ENCODE peak calls at places on chromosomes 5 and 9, in four cellular contexts. One of them, this sample, is unnamed.

GRCh38 chr5:1479581-1480188 is 34.4 kb upstream of the SLC6A3 start:
- DNase-seq in GM12878: no peak
- DNase-seq in H1: no peak
- DNase-seq in HepG2: peak
- DNase-seq in this sample: peak

GRCh38 chr9:123339666-123340414 is 16.2 kb upstream of the CRB2 start:
- DNase-seq in GM12878: peak
- DNase-seq in H1: no peak
- DNase-seq in HepG2: no peak
- DNase-seq in this sample: no peak

GRCh38 chr9:36443581-36443980 is 43.5 kb upstream of the RNF38 start:
- DNase-seq in GM12878: no peak
- DNase-seq in H1: no peak
- DNase-seq in HepG2: no peak
- DNase-seq in this sample: no peak

GRCh38 chr5:14816999-14817761 is 54.4 kb downstream of the ANKH start:
- DNase-seq in GM12878: no peak
- DNase-seq in H1: no peak
- DNase-seq in HepG2: no peak
- DNase-seq in this sample: no peak

GRCh38 chr5:107985144-107985543 is 314.4 kb upstream of the EFNA5 start:
- DNase-seq in GM12878: no peak
- DNase-seq in H1: no peak
- DNase-seq in HepG2: no peak
- DNase-seq in this sample: no peak

GRCh38 chr9:5043381-5043780 is 58.3 kb downstream of the JAK2 start:
- DNase-seq in GM12878: no peak
- DNase-seq in H1: no peak
- DNase-seq in HepG2: no peak
- DNase-seq in this sample: no peak

GRCh38 chr5:110439280-110439679 is 287.2 kb downstream of the TMEM232 start:
- DNase-seq in GM12878: no peak
- DNase-seq in H1: no peak
- DNase-seq in HepG2: no peak
- DNase-seq in this sample: no peak

GRCh38 chr9:128421474-128422010 is 885 bp downstream of the CERCAM start:
- DNase-seq in GM12878: no peak
- DNase-seq in H1: no peak
- DNase-seq in HepG2: no peak
- DNase-seq in this sample: peak

GRCh38 chr5:103037673-103038455 is 82.1 kb downstream of the GIN1 start:
- DNase-seq in GM12878: no peak
- DNase-seq in H1: no peak
- DNase-seq in HepG2: no peak
- DNase-seq in this sample: no peak

GRCh38 chr9:127858041-127858512 is 3.6 kb upstream of the ENG start:
- DNase-seq in GM12878: no peak
- DNase-seq in H1: no peak
- DNase-seq in HepG2: no peak
- DNase-seq in this sample: no peak

GRCh38 chr5:91187032-91187431 is 196.1 kb downstream of the ARRDC3 start:
- DNase-seq in GM12878: no peak
- DNase-seq in H1: no peak
- DNase-seq in HepG2: no peak
- DNase-seq in this sample: no peak

GRCh38 chr5:176691524-176691923 is 44.2 kb downstream of the TSPAN17 start:
- DNase-seq in GM12878: no peak
- DNase-seq in H1: no peak
- DNase-seq in HepG2: no peak
- DNase-seq in this sample: no peak

GRCh38 chr9:87873607-87874319 is 8.9 kb upstream of the SPATA31E1 start:
- DNase-seq in GM12878: no peak
- DNase-seq in H1: no peak
- DNase-seq in HepG2: no peak
- DNase-seq in this sample: no peak

GRCh38 chr9:126505697-126506346 is 107.9 kb upstream of the LMX1B start:
- DNase-seq in GM12878: no peak
- DNase-seq in H1: no peak
- DNase-seq in HepG2: no peak
- DNase-seq in this sample: no peak

GRCh38 chr9:101366038-101366756 is 18.6 kb downstream of the BAAT start:
- DNase-seq in GM12878: no peak
- DNase-seq in H1: no peak
- DNase-seq in HepG2: peak
- DNase-seq in this sample: peak

GRCh38 chr5:143682221-143682620 is 129.7 kb upstream of the HMHB1 start:
- DNase-seq in GM12878: no peak
- DNase-seq in H1: no peak
- DNase-seq in HepG2: no peak
- DNase-seq in this sample: no peak

GRCh38 chr5:164679461-164679860 is 1174.0 kb downstream of the MAT2B start:
- DNase-seq in GM12878: no peak
- DNase-seq in H1: no peak
- DNase-seq in HepG2: no peak
- DNase-seq in this sample: no peak

GRCh38 chr9:92066131-92066530 is 49.1 kb downstream of the SPTLC1 start:
- DNase-seq in GM12878: no peak
- DNase-seq in H1: no peak
- DNase-seq in HepG2: no peak
- DNase-seq in this sample: no peak

GRCh38 chr9:26062172-26062571 is 383.9 kb upstream of the TUSC1 start:
- DNase-seq in GM12878: no peak
- DNase-seq in H1: no peak
- DNase-seq in HepG2: no peak
- DNase-seq in this sample: no peak

GRCh38 chr9:127778280-127779135 is at the start of gene SH2D3C:
- DNase-seq in GM12878: no peak
- DNase-seq in H1: no peak
- DNase-seq in HepG2: no peak
- DNase-seq in this sample: peak

GRCh38 chr9:3528466-3528865 is 2.7 kb upstream of the RFX3 start:
- DNase-seq in GM12878: peak
- DNase-seq in H1: no peak
- DNase-seq in HepG2: no peak
- DNase-seq in this sample: peak

GRCh38 chr5:113123563-113123962 is 147.0 kb downstream of the DCP2 start:
- DNase-seq in GM12878: no peak
- DNase-seq in H1: no peak
- DNase-seq in HepG2: peak
- DNase-seq in this sample: no peak

GRCh38 chr5:1322955-1323802 is 21.7 kb downstream of the CLPTM1L start:
- DNase-seq in GM12878: no peak
- DNase-seq in H1: no peak
- DNase-seq in HepG2: no peak
- DNase-seq in this sample: no peak

GRCh38 chr9:38004809-38005560 is 64.0 kb downstream of the SHB start:
- DNase-seq in GM12878: no peak
- DNase-seq in H1: no peak
- DNase-seq in HepG2: no peak
- DNase-seq in this sample: no peak

GRCh38 chr9:108163321-108164005 is 673.9 kb upstream of the KLF4 start:
- DNase-seq in GM12878: no peak
- DNase-seq in H1: no peak
- DNase-seq in HepG2: no peak
- DNase-seq in this sample: peak

GRCh38 chr9:84480071-84480470 is 139.5 kb upstream of the SLC28A3 start:
- DNase-seq in GM12878: no peak
- DNase-seq in H1: no peak
- DNase-seq in HepG2: no peak
- DNase-seq in this sample: no peak

GRCh38 chr9:78158286-78158685 is 77.6 kb upstream of the CEP78 start:
- DNase-seq in GM12878: no peak
- DNase-seq in H1: no peak
- DNase-seq in HepG2: no peak
- DNase-seq in this sample: no peak

GRCh38 chr9:35736201-35736633 is 3.8 kb downstream of the CREB3 start:
- DNase-seq in GM12878: no peak
- DNase-seq in H1: no peak
- DNase-seq in HepG2: peak
- DNase-seq in this sample: peak

GRCh38 chr5:120507826-120508463 is 43.8 kb downstream of the PRR16 start:
- DNase-seq in GM12878: no peak
- DNase-seq in H1: no peak
- DNase-seq in HepG2: no peak
- DNase-seq in this sample: no peak

GRCh38 chr5:177256296-177256695 is 47.2 kb downstream of the RAB24 start:
- DNase-seq in GM12878: no peak
- DNase-seq in H1: no peak
- DNase-seq in HepG2: no peak
- DNase-seq in this sample: no peak

GRCh38 chr9:123725389-123725788 is 204.5 kb downstream of the DENND1A start:
- DNase-seq in GM12878: no peak
- DNase-seq in H1: no peak
- DNase-seq in HepG2: no peak
- DNase-seq in this sample: no peak

GRCh38 chr5:142091922-142092321 is 16.7 kb upstream of the NDFIP1 start:
- DNase-seq in GM12878: no peak
- DNase-seq in H1: no peak
- DNase-seq in HepG2: no peak
- DNase-seq in this sample: no peak

GRCh38 chr5:142082182-142082781 is 26.3 kb upstream of the NDFIP1 start:
- DNase-seq in GM12878: no peak
- DNase-seq in H1: no peak
- DNase-seq in HepG2: no peak
- DNase-seq in this sample: no peak

GRCh38 chr5:142086229-142086628 is 22.4 kb upstream of the NDFIP1 start:
- DNase-seq in GM12878: no peak
- DNase-seq in H1: no peak
- DNase-seq in HepG2: no peak
- DNase-seq in this sample: no peak

GRCh38 chr5:142091012-142091411 is 17.6 kb upstream of the NDFIP1 start:
- DNase-seq in GM12878: no peak
- DNase-seq in H1: no peak
- DNase-seq in HepG2: no peak
- DNase-seq in this sample: no peak

DNA sequence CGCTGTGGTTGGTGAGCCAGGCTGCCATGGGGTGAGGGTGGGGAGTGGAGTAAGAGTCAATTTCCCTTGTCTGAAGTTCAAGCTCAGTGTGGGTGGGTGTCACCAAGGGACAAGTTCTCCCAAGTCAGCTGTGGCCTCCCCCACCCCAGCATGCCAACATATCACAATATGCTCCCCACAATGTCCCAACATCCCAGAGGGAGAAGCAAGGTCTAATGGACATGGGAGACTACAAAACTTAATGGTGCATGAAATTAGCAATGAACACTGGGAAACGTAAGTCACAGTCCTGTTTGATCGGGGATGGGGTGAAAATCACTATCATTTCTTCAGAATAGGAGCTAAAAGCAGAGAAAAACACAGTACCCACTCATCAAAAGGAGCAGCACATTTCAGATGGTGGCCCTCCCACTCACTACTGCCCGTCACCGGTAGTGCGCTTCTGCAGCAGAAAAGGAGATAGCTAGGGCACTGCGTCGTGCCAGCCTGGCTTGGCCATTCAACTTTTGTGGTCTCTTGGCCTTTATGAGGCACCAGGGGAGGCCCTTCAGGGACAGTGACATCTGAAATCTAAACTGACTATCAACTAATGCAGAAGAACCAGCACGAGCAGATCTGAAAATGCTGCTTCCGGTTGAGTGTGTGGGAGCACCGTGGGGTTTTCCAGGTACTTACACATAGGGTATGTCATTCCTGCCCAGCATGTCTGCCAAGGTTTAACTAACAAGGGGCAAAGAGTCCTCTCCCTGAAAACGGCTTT is 20.5 kb upstream of the NDFIP1 start:
- DNase-seq in GM12878: no peak
- DNase-seq in H1: no peak
- DNase-seq in HepG2: no peak
- DNase-seq in this sample: no peak
- TF ChIP-seq GABPA in GM12878: no peak
- TF ChIP-seq GABPA in H1: no peak
- TF ChIP-seq GABPA in HepG2: no peak
- TF ChIP-seq GABPA in this sample: no peak

GRCh38 chr5:42587056-42587723 is 164.0 kb downstream of the GHR start:
- DNase-seq in GM12878: no peak
- DNase-seq in H1: no peak
- DNase-seq in HepG2: no peak
- DNase-seq in this sample: no peak

GRCh38 chr5:42586625-42587024 is 163.4 kb downstream of the GHR start:
- DNase-seq in GM12878: no peak
- DNase-seq in H1: no peak
- DNase-seq in HepG2: no peak
- DNase-seq in this sample: no peak

GRCh38 chr5:42582723-42583122 is 159.5 kb downstream of the GHR start:
- DNase-seq in GM12878: no peak
- DNase-seq in H1: no peak
- DNase-seq in HepG2: no peak
- DNase-seq in this sample: no peak

GRCh38 chr5:42581845-42582244 is 158.6 kb downstream of the GHR start:
- DNase-seq in GM12878: no peak
- DNase-seq in H1: no peak
- DNase-seq in HepG2: no peak
- DNase-seq in this sample: no peak

DNA sequence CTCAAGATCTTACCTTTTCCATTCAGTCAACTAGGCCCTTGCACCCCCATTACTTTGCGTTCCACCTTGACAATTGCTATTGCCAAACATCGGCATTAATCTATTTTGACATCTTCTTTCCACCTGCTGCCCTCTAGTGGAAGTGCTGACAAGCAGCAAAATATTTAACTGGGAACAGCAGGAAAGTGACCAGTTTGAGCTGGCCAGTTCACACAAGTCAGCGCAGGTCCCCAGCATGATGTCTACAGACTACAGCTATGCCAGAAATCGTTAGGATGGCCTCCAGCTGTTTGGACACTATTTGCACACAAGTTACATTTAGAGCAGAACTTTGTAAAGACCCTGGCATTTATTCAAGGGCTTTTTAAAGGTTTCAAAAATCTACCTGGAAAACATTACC is 160.1 kb downstream of the GHR start:
- DNase-seq in GM12878: peak
- DNase-seq in H1: no peak
- DNase-seq in HepG2: peak
- DNase-seq in this sample: peak
- TF ChIP-seq SP1 in GM12878: no peak
- TF ChIP-seq SP1 in H1: no peak
- TF ChIP-seq SP1 in HepG2: no peak
- TF ChIP-seq SP1 in this sample: no peak

GRCh38 chr9:135156525-135157510 is 69.3 kb downstream of the OLFM1 start:
- DNase-seq in GM12878: no peak
- DNase-seq in H1: peak
- DNase-seq in HepG2: peak
- DNase-seq in this sample: peak
- TF ChIP-seq KDM1A in GM12878: no peak
- TF ChIP-seq KDM1A in H1: peak
- TF ChIP-seq KDM1A in HepG2: no peak
- TF ChIP-seq KDM1A in this sample: no peak

GRCh38 chr9:89943309-89943708 is 338.5 kb downstream of the GADD45G start:
- DNase-seq in GM12878: no peak
- DNase-seq in H1: no peak
- DNase-seq in HepG2: no peak
- DNase-seq in this sample: no peak
- TF ChIP-seq GABPA in GM12878: no peak
- TF ChIP-seq GABPA in H1: no peak
- TF ChIP-seq GABPA in HepG2: no peak
- TF ChIP-seq GABPA in this sample: no peak